ENCODE peak calls at places on chromosomes 6 and 20, in nine cellular contexts. U, C, K, A, E, D, O, N and H are unnamed samples.

GRCh38 chr6:46221221-46221793 is 50.5 kb upstream of the ENPP5 start:
- DNase-seq in U (no peak), C (peak; percentile 33), K (no peak), A (peak; percentile 64), E (no peak), D (peak; percentile 30), O (no peak), N (no peak), H (no peak)

GRCh38 chr20:17227199-17227535 is 327 bp downstream of the PCSK2 start:
- DNase-seq in U (no peak), C (no peak), K (no peak), A (no peak), E (no peak), D (peak; percentile 10), O (no peak), N (peak; percentile 48), H (no peak)

GRCh38 chr6:5851261-5851757 is 155.4 kb downstream of the NRN1 start:
- DNase-seq in U (peak; percentile 71), C (peak; percentile 45), K (no peak), A (peak; percentile 87), E (no peak), D (peak; percentile 91), O (peak; percentile 74), N (peak; percentile 90), H (no peak)

GRCh38 chr6:75201076-75201475 is 4.8 kb downstream of the COL12A1 start:
- DNase-seq in U (no peak), C (no peak), K (no peak), A (no peak), E (no peak), D (no peak), O (no peak), N (no peak), H (no peak)

GRCh38 chr6:56890683-56891429 is 64.1 kb upstream of the BEND6 start:
- DNase-seq in U (no peak), C (peak; percentile 89), K (no peak), A (no peak), E (peak; percentile 89), D (no peak), O (no peak), N (no peak), H (peak; percentile 28)

GRCh38 chr6:161411265-161411944 is 137.5 kb upstream of the AGPAT4 start:
- DNase-seq in U (no peak), C (no peak), K (no peak), A (no peak), E (no peak), D (no peak), O (no peak), N (no peak), H (peak; percentile 28)

GRCh38 chr20:20023395-20023794 is 6.2 kb downstream of the NAA20 start:
- DNase-seq in U (no peak), C (no peak), K (no peak), A (no peak), E (no peak), D (no peak), O (no peak), N (no peak), H (no peak)

GRCh38 chr6:27834384-27834783 is 77.8 kb downstream of the OR2B2 start:
- DNase-seq in U (no peak), C (no peak), K (no peak), A (no peak), E (no peak), D (no peak), O (no peak), N (no peak), H (no peak)

GRCh38 chr6:166527849-166528248 is 58.6 kb downstream of the RAMACL start:
- DNase-seq in U (no peak), C (no peak), K (no peak), A (no peak), E (no peak), D (no peak), O (no peak), N (no peak), H (no peak)

GRCh38 chr6:15148356-15149058 is 97.4 kb upstream of the JARID2 start:
- DNase-seq in U (no peak), C (peak; percentile 43), K (no peak), A (peak; percentile 21), E (peak; percentile 78), D (no peak), O (no peak), N (no peak), H (peak; percentile 50)

GRCh38 chr6:135647521-135647920 is 150.0 kb upstream of the AHI1 start:
- DNase-seq in U (no peak), C (no peak), K (no peak), A (no peak), E (no peak), D (no peak), O (no peak), N (no peak), H (no peak)

GRCh38 chr6:12288844-12289654 is 1.1 kb upstream of the EDN1 start:
- DNase-seq in U (no peak), C (peak; percentile 75), K (no peak), A (peak; percentile 80), E (no peak), D (peak; percentile 83), O (no peak), N (peak; percentile 77), H (peak; percentile 71)

GRCh38 chr6:107624541-107624940 is 134.6 kb downstream of the SOBP start:
- DNase-seq in U (no peak), C (no peak), K (no peak), A (no peak), E (no peak), D (no peak), O (no peak), N (no peak), H (no peak)

GRCh38 chr6:39561536-39562266 is 163.5 kb downstream of the KIF6 start:
- DNase-seq in U (no peak), C (peak; percentile 45), K (no peak), A (no peak), E (no peak), D (no peak), O (no peak), N (no peak), H (no peak)

GRCh38 chr6:39555136-39555535 is 170.1 kb downstream of the KIF6 start:
- DNase-seq in U (no peak), C (no peak), K (no peak), A (no peak), E (no peak), D (no peak), O (no peak), N (no peak), H (no peak)

GRCh38 chr6:39560915-39561314 is 164.3 kb downstream of the KIF6 start:
- DNase-seq in U (no peak), C (no peak), K (no peak), A (no peak), E (no peak), D (no peak), O (no peak), N (no peak), H (no peak)

GRCh38 chr6:39558791-39559190 is 166.4 kb downstream of the KIF6 start:
- DNase-seq in U (no peak), C (no peak), K (no peak), A (no peak), E (no peak), D (no peak), O (no peak), N (no peak), H (no peak)

DNA sequence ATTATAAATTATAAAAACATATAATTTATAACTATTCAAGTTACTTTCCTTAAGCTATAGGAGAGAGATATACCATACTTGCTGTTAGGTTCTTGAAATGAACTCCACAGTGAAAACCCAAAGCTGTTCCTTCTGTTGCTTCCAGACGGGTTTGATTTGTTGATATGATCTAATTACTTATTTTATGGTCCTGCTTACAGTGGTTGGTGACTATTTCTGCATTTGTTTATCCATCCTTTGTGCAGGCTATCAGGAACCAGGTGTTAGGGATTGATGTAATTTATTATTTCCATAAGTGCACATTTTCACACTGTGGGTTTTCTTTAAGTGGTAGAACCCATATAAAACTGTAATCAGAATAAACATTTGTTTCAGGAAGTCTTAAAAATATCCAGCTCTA is 167.1 kb downstream of the KIF6 start:
- DNase-seq in U (no peak), C (no peak), K (no peak), A (no peak), E (no peak), D (no peak), O (no peak), N (no peak), H (no peak)
- H3K27me3 ChIP-seq in U (no peaks in the 10 kb centered on the region), C (no peaks in the 10 kb centered on the region), K (no peaks in the 10 kb centered on the region), A (no peaks in the 10 kb centered on the region), E (no peaks in the 10 kb centered on the region), D (no peaks in the 10 kb centered on the region), O (no peaks in the 10 kb centered on the region), N (no peaks in the 10 kb centered on the region), H (no peaks in the 10 kb centered on the region)

DNA sequence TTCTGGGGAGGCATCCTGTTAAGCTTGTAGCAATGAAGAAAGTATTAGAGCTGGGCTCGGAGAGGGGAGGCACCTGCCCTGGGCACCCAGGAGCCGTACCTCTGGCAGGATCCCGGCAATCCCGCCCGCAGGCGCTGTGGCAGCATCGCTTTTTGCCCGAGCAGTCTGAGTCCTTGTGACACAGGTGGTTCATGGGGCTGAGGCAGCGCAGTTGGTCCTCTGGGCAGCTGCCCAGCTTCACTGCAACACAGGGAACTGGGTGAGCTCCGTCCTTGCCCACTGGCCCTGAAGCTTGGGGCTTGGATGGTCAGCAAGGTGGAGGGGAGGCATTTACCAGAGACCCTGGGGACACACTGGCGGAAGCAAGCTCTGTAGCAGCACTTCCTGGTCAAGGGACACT is 4.7 kb downstream of the WFDC5 start:
- DNase-seq in U (no peak), C (no peak), K (no peak), A (no peak), E (no peak), D (no peak), O (no peak), N (peak; percentile 42), H (no peak)
- H3K27me3 ChIP-seq in U (no peaks in the 10 kb centered on the region), C (peaks cover 75% of the 10 kb centered on the region), K (no peaks in the 10 kb centered on the region), A (no peaks in the 10 kb centered on the region), E (peaks cover 11% of the 10 kb centered on the region), D (no peaks in the 10 kb centered on the region), O (no peaks in the 10 kb centered on the region), N (no peaks in the 10 kb centered on the region), H (no peaks in the 10 kb centered on the region)

DNA sequence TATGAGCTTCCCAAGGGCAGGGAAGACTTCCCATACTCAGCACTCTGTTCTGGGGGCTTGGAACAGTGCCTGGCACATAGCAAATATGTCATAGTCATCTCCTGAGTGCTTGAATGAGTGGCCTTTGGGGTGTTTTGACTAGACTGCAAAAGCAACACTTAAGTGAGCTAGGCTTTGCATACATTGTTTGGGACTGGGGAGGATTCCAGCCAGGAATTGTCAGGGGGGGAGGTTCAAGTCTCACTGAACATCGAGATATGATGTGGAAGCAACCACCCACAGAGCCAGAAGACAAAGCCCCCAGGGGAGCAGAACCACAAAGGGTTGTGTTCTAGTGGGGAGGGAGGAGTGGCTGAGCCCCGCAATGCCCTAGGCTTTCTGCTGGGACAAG is 98.4 kb downstream of the SYCP2 start:
- DNase-seq in U (no peak), C (no peak), K (no peak), A (no peak), E (no peak), D (peak; percentile 11), O (no peak), N (peak; percentile 33), H (peak; percentile 29)
- H3K27me3 ChIP-seq in U (peaks cover 3% of the 10 kb centered on the region), C (peaks cover 88% of the 10 kb centered on the region), K (no peaks in the 10 kb centered on the region), A (peaks cover 38% of the 10 kb centered on the region), E (peaks cover 2% of the 10 kb centered on the region), D (no peaks in the 10 kb centered on the region), O (no peaks in the 10 kb centered on the region), N (peaks cover 3% of the 10 kb centered on the region), H (no peaks in the 10 kb centered on the region)

DNA sequence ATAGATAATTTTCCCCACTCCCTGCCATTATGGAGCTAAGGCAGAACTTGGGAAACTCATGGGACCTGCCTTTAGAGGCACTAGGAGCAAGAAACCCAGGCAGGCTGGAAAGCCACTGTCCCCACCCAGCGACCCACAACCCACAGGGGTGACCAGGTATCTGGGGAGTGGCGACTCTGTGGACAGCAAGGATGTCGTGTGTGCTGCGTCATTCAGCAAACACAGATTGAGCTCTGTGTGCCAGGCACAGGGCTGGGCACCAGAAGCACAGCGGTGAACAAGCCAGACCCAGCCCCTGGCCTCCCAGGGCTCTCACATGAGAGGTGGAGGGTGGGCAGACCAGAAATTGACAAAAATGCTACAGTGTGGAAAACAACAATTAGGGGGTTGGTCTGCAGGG is 27.7 kb downstream of the DLGAP4 start:
- DNase-seq in U (no peak), C (no peak), K (no peak), A (no peak), E (no peak), D (no peak), O (no peak), N (no peak), H (no peak)
- H3K27me3 ChIP-seq in U (peaks cover 3% of the 10 kb centered on the region), C (peaks cover 72% of the 10 kb centered on the region), K (peaks cover 3% of the 10 kb centered on the region), A (no peaks in the 10 kb centered on the region), E (peaks cover 34% of the 10 kb centered on the region), D (peaks cover 15% of the 10 kb centered on the region), O (peaks cover 18% of the 10 kb centered on the region), N (peaks cover 33% of the 10 kb centered on the region), H (peaks cover 43% of the 10 kb centered on the region)